ENCODE peak calls at places on chromosomes 7 and 10, in six cellular contexts. G, A, U, M, R and E are unnamed samples.

GRCh38 chr7:48251766-48252165 is 80.5 kb downstream of the ABCA13 start:
- DNase-seq in G (peak; percentile 25), A (no peak), U (no peak), M (no peak), R (no peak), E (peak; percentile 50)

GRCh38 chr7:115548756-115549155 is 481.8 kb downstream of the TFEC start:
- DNase-seq in G (peak; percentile 7), A (no peak), U (no peak), M (no peak), R (no peak), E (peak; percentile 32)

GRCh38 chr7:152587366-152587765 is 88.6 kb downstream of the XRCC2 start:
- DNase-seq in G (no peak), A (no peak), U (no peak), M (no peak), R (no peak), E (no peak)

GRCh38 chr7:50780436-50780835 is 2.3 kb downstream of the GRB10 start:
- DNase-seq in G (no peak), A (no peak), U (no peak), M (no peak), R (no peak), E (no peak)

GRCh38 chr7:81402227-81402626 is 367.6 kb downstream of the HGF start:
- DNase-seq in G (no peak), A (no peak), U (no peak), M (no peak), R (no peak), E (peak; percentile 54)

GRCh38 chr10:80968903-80969302 is 431.2 kb downstream of the SH2D4B start:
- DNase-seq in G (no peak), A (no peak), U (no peak), M (no peak), R (no peak), E (no peak)

GRCh38 chr7:98133621-98134266 is 27.1 kb downstream of the LMTK2 start:
- DNase-seq in G (peak; percentile 24), A (no peak), U (peak; percentile 77), M (no peak), R (no peak), E (peak; percentile 17)

GRCh38 chr10:119445311-119445934 is 97.1 kb downstream of the RGS10 start:
- DNase-seq in G (peak; percentile 78), A (peak; percentile 85), U (peak; percentile 87), M (peak; percentile 78), R (peak; percentile 95), E (peak; percentile 68)

GRCh38 chr10:109877546-109877945 is 45.8 kb downstream of the XPNPEP1 start:
- DNase-seq in G (no peak), A (no peak), U (no peak), M (no peak), R (no peak), E (no peak)

GRCh38 chr10:31075434-31075833 is 43.8 kb upstream of the ZNF438 start:
- DNase-seq in G (peak; percentile 95), A (no peak), U (no peak), M (no peak), R (no peak), E (peak; percentile 94)

GRCh38 chr10:76981251-76981650 is 656.4 kb downstream of the KCNMA1 start:
- DNase-seq in G (no peak), A (no peak), U (no peak), M (no peak), R (no peak), E (no peak)

GRCh38 chr7:111756687-111757178 is 194.4 kb upstream of the IMMP2L start:
- DNase-seq in G (peak; percentile 83), A (peak; percentile 63), U (peak; percentile 84), M (peak; percentile 79), R (no peak), E (peak; percentile 46)

GRCh38 chr10:22420787-22421517 is 75.7 kb downstream of the SPAG6 start:
- DNase-seq in G (peak; percentile 59), A (no peak), U (peak; percentile 11), M (no peak), R (no peak), E (no peak)
- TF ChIP-seq CTCF in G (peak; percentile 1), A (no peak), U (no peak), M (no peak), R (no peak), E (no peak)

DNA sequence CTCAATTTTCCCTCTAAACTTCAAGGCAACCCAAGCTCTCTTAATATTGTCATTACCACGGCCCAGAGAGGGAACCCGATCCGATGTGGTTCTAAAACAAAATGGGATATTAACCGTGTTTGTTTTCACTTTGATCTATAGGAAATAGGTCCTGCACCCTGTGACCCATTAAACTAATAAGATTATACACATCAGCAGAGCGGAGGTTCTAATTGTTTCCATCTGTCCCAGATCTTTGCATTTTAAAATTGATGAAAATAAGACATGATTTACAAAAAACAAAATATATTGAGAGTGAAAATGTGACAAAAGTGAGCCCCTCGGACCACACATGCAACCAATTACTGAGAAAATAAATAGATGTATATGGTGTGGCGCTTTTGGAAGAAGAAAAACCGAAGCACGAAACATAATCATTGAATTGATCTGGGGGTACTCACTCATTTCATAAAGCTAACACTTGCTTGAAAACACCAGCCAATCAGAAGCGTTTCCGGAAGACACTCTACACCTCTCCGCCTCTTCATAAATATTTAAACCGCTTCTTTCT is 290.2 kb upstream of the NFE2L3 start:
- DNase-seq in G (no peak), A (no peak), U (peak; percentile 41), M (no peak), R (no peak), E (no peak)
- H3K4me3 ChIP-seq in G (peak overlapping the region; percentile 39), A (no peak overlapping the region), U (peak overlapping the region; percentile 74), M (no peak overlapping the region), R (no peak overlapping the region), E (peak overlapping the region; percentile 19)

DNA sequence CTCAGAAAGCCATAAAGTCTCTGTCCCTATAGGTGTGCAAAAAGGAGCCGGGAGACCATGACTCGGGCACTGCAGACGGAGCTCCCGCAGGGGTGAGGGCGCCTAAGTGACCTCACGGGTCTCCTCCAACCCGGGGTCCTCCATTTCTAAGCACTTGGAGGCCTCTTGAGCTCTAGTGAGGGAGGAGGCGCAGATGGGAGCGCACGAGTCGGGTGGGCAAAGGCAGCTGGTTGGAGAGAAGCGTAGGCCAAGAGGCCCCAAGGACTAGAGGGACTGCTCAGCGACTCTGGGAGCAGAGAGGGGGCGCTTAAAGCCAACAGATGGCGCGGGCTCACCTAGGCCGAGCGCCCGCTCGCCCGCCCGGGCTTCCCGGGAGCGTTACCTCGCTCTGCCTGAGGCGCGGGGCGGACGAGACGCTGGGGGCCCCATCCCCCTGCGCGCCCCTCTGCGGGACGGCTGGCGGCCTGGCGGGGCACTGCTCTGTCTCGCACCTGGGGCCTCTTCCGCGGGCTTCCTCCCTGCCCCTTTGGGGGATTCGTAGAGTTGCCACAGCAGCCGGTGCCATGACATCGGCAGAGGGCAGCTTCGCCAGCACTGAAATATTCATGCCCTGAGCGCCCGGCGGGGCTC is 521 bp upstream of the CDH23 start:
- DNase-seq in G (no peak), A (peak; percentile 66), U (no peak), M (peak; percentile 80), R (peak; percentile 83), E (peak; percentile 11)
- TF ChIP-seq CTCF in G (peak; percentile 13), A (peak; percentile 87), U (no peak), M (peak; percentile 89), R (peak; percentile 26), E (peak; percentile 44)

GRCh38 chr7:106657085-106657991 is 3.6 kb downstream of the CCDC71L start:
- DNase-seq in G (peak; percentile 69), A (no peak), U (no peak), M (no peak), R (no peak), E (peak; percentile 19)
- H3K4me3 ChIP-seq in G (peak overlapping the region; percentile 23), A (no peak overlapping the region), U (no peak overlapping the region), M (no peak overlapping the region), R (no peak overlapping the region), E (no peak overlapping the region)

GRCh38 chr10:526651-527312 is 162.7 kb downstream of the DIP2C start:
- DNase-seq in G (no peak), A (no peak), U (peak; percentile 32), M (no peak), R (peak; percentile 62), E (no peak)
- TF ChIP-seq CTCF in G (no peak), A (no peak), U (peak; percentile 18), M (no peak), R (no peak), E (peak; percentile 5)